ENCODE peak calls at places on chromosomes 16 and 17, in five cellular contexts. L is glutamatergic neuron, D is T-cell, O is NCI-H1048, B is cardiac muscle cell. C is an unnamed sample.

GRCh38 chr17:65088621-65089385 is 32.3 kb upstream of the GNA13 start:
- DNase-seq in D (no peak), L (no peak), O (no peak), B (no peak), C (no peak)

GRCh38 chr16:11621539-11621919 is 34.8 kb upstream of the LITAF start:
- DNase-seq in D (no peak), B (no peak), O (no peak), L (no peak), C (no peak)

GRCh38 chr16:11322823-11323222 is 22.4 kb upstream of the RMI2 start:
- DNase-seq in O (no peak), D (no peak), B (no peak), L (no peak), C (no peak)

GRCh38 chr16:88911148-88911945 is 44.9 kb upstream of the PABPN1L start:
- DNase-seq in B (no peak), D (no peak), O (no peak), L (no peak), C (no peak)

GRCh38 chr17:40727447-40728231 is 24.1 kb upstream of the KRT24 start:
- DNase-seq in B (no peak), D (no peak), O (no peak), L (no peak), C (no peak)

GRCh38 chr17:59769891-59770290 is 62.4 kb downstream of the VMP1 start:
- DNase-seq in B (no peak), D (no peak), L (no peak), O (no peak), C (no peak)

GRCh38 chr17:41666336-41666680 is 22.4 kb upstream of the EIF1 start:
- DNase-seq in B (no peak), O (no peak), L (no peak), D (peak; percentile 46), C (peak; percentile 53)

GRCh38 chr17:19342611-19343255 is 19.8 kb downstream of the B9D1 start:
- DNase-seq in O (no peak), L (no peak), B (no peak), D (no peak), C (no peak)

GRCh38 chr16:68251812-68252211 is 6.6 kb downstream of the PLA2G15 start:
- DNase-seq in B (peak; percentile 34), O (no peak), D (no peak), L (no peak), C (no peak)

GRCh38 chr16:65666132-65666869 is 544.4 kb upstream of the CDH11 start:
- DNase-seq in L (no peak), O (no peak), B (no peak), D (no peak), C (no peak)

GRCh38 chr17:74116087-74116717 is 87.3 kb upstream of the RPL38 start:
- DNase-seq in D (no peak), O (no peak), L (no peak), B (no peak), C (no peak)

GRCh38 chr16:89286096-89286495 is 68.6 kb downstream of the ZNF778 start:
- DNase-seq in O (no peak), L (no peak), D (no peak), B (no peak), C (no peak)

GRCh38 chr16:89363621-89364393 is 126.6 kb downstream of the ANKRD11 start:
- DNase-seq in L (no peak), O (no peak), B (no peak), D (no peak), C (peak; percentile 44)

C was measured in T-helper 2 cell.